ENCODE peak calls at places on chromosomes 11 and 22, in seven cellular contexts. W is stimulated activated CD8-positive, alpha-beta memory T cell treated with anti-CD3 and anti-CD28 coated beads, Interleukin-12 subunit alpha, Interleukin-12 subunit beta, amount 100 ng/mL, for 1 hour; N is AG10803; Q is HepG2; V is NCI-H1092; B is stromal cell of bone marrow; R is nucleus accumbens. Z is an unnamed sample.

GRCh38 chr11:134356656-134357544 is 25.1 kb downstream of the GLB1L2 start:
- DNase-seq in W (no peak), N (no peak), Q (no peak), V (no peak), B (no peak), R (no peak), Z (no peak)

GRCh38 chr11:36404831-36405230 is 105.2 kb downstream of the TRAF6 start:
- DNase-seq in W (no peak), N (no peak), Q (no peak), V (no peak), B (no peak), R (no peak), Z (no peak)

GRCh38 chr11:68099474-68100405 is 21.4 kb downstream of the CHKA start:
- DNase-seq in W (no peak), N (no peak), Q (peak), V (peak), B (no peak), R (no peak), Z (no peak)

GRCh38 chr11:112294688-112295340 is 34.2 kb upstream of the PLET1 start:
- DNase-seq in W (no peak), N (peak), Q (no peak), V (no peak), B (no peak), R (no peak), Z (no peak)

GRCh38 chr11:47788181-47788580 is 21.0 kb upstream of the FNBP4 start:
- DNase-seq in W (no peak), N (no peak), Q (no peak), V (no peak), B (no peak), R (no peak), Z (no peak)

GRCh38 chr22:19242699-19243098 is 48.8 kb downstream of the CLTCL1 start:
- DNase-seq in W (no peak), N (no peak), Q (no peak), V (no peak), B (no peak), R (no peak), Z (no peak)

GRCh38 chr11:36249271-36249670 is 40.0 kb downstream of the COMMD9 start:
- DNase-seq in W (no peak), N (peak), Q (no peak), V (no peak), B (peak), R (no peak), Z (no peak)

GRCh38 chr11:66438009-66438503 is 592 bp downstream of the MRPL11 start:
- DNase-seq in W (no peak), N (no peak), Q (no peak), V (no peak), B (no peak), R (no peak), Z (no peak)

GRCh38 chr11:124874571-124875255 is 9.5 kb downstream of the ROBO3 start:
- DNase-seq in W (no peak), N (no peak), Q (no peak), V (no peak), B (no peak), R (no peak), Z (no peak)

GRCh38 chr11:30314625-30315024 is 8.3 kb upstream of the ARL14EP start:
- DNase-seq in W (no peak), N (peak), Q (no peak), V (no peak), B (no peak), R (no peak), Z (no peak)

GRCh38 chr11:2314525-2315394 is 12.9 kb downstream of the TSPAN32 start:
- DNase-seq in W (no peak), N (peak), Q (no peak), V (peak), B (peak), R (peak), Z (no peak)

GRCh38 chr11:75639752-75640151 is 29.1 kb downstream of the MAP6 start:
- DNase-seq in W (no peak), N (peak), Q (no peak), V (peak), B (peak), R (peak), Z (no peak)

GRCh38 chr22:29907753-29908515 is 25.0 kb downstream of the MTMR3 start:
- DNase-seq in W (no peak), N (peak), Q (peak), V (peak), B (peak), R (no peak), Z (no peak)

GRCh38 chr22:33202455-33202854 is 144.3 kb upstream of the SYN3 start:
- DNase-seq in W (no peak), N (no peak), Q (no peak), V (no peak), B (no peak), R (no peak), Z (no peak)

GRCh38 chr22:50049299-50050195 is 8.6 kb downstream of the TTLL8 start:
- DNase-seq in W (no peak), N (no peak), Q (no peak), V (no peak), B (no peak), R (no peak), Z (no peak)

GRCh38 chr11:92917927-92918326 is 51.5 kb upstream of the MTNR1B start:
- DNase-seq in W (no peak), N (no peak), Q (no peak), V (no peak), B (no peak), R (no peak), Z (no peak)

GRCh38 chr22:41517172-41518047 is 26.9 kb downstream of the POLR3H start:
- DNase-seq in W (peak), N (peak), Q (peak), V (peak), B (no peak), R (peak), Z (no peak)

GRCh38 chr11:76686261-76687079 is 15.9 kb upstream of the LRRC32 start:
- DNase-seq in W (no peak), N (no peak), Q (no peak), V (no peak), B (no peak), R (no peak), Z (no peak)

GRCh38 chr22:31248138-31248745 is 36.1 kb downstream of the LIMK2 start:
- DNase-seq in W (peak), N (peak), Q (no peak), V (no peak), B (peak), R (peak), Z (no peak)

GRCh38 chr11:62543680-62544444 is 2.7 kb downstream of the AHNAK start:
- DNase-seq in W (no peak), N (no peak), Q (no peak), V (no peak), B (no peak), R (no peak), Z (no peak)

GRCh38 chr11:18540207-18541009 is 13.7 kb upstream of the TSG101 start:
- DNase-seq in W (no peak), N (no peak), Q (peak), V (no peak), B (no peak), R (no peak), Z (no peak)

GRCh38 chr11:14259186-14259784 is 99.7 kb downstream of the RRAS2 start:
- DNase-seq in W (no peak), N (no peak), Q (no peak), V (no peak), B (no peak), R (no peak), Z (no peak)

GRCh38 chr22:37566329-37566837 is 6.1 kb downstream of the CDC42EP1 start:
- DNase-seq in W (no peak), N (no peak), Q (no peak), V (no peak), B (no peak), R (no peak), Z (no peak)

GRCh38 chr11:36631704-36632287 is 33.8 kb upstream of the RAG2 start:
- DNase-seq in W (no peak), N (no peak), Q (no peak), V (no peak), B (no peak), R (no peak), Z (no peak)

GRCh38 chr22:19215360-19215759 is 36.8 kb upstream of the SLC25A1 start:
- DNase-seq in W (no peak), N (no peak), Q (no peak), V (no peak), B (no peak), R (no peak), Z (no peak)

GRCh38 chr11:106988151-106988806 is 30.0 kb downstream of the GUCY1A2 start:
- DNase-seq in W (no peak), N (peak), Q (no peak), V (no peak), B (peak), R (no peak), Z (no peak)

GRCh38 chr11:77065878-77066228 is 918 bp upstream of the CAPN5 start:
- DNase-seq in W (no peak), N (peak), Q (no peak), V (no peak), B (peak), R (peak), Z (no peak)

GRCh38 chr22:19203839-19204238 is 25.3 kb upstream of the SLC25A1 start:
- DNase-seq in W (no peak), N (no peak), Q (no peak), V (no peak), B (no peak), R (no peak), Z (no peak)

GRCh38 chr11:3822312-3822711 is 14.0 kb downstream of the PGAP2 start:
- DNase-seq in W (no peak), N (no peak), Q (no peak), V (no peak), B (no peak), R (no peak), Z (no peak)